ENCODE peak calls at places on chromosomes 13 and 19, in four cellular contexts. One of them, this sample, is unnamed.

GRCh38 chr13:73983109-73983508 is 151.1 kb downstream of the KLF12 start:
- DNase-seq in activated CD4-positive, alpha-beta T cell treated with anti-CD3 and anti-CD28 coated beads for 48 hours: no peak
- DNase-seq in stimulated activated naive CD8-positive, alpha-beta T cell treated with anti-CD3 and anti-CD28 coated beads, Interleukin-15, Interleukin-2, amounts not matched to agents 100 U/mL and 50 U/mL, for 24 hours: no peak
- DNase-seq in activated T-helper 2 cell treated with anti-CD3 and anti-CD28 coated beads, Interferon-gamma antibody, Interleukin-2, Interleukin-4, amounts not matched to agents 10 μg/mL and 5 μg/mL and 100 μg/mL, durations not matched to agents 14 hours and 24 hours and 36 hours: no peak
- DNase-seq in this sample: no peak

GRCh38 chr19:57506163-57506562 is 6.4 kb downstream of the ZNF773 start:
- DNase-seq in activated CD4-positive, alpha-beta T cell treated with anti-CD3 and anti-CD28 coated beads for 48 hours: no peak
- DNase-seq in stimulated activated naive CD8-positive, alpha-beta T cell treated with anti-CD3 and anti-CD28 coated beads, Interleukin-15, Interleukin-2, amounts not matched to agents 100 U/mL and 50 U/mL, for 24 hours: no peak
- DNase-seq in activated T-helper 2 cell treated with anti-CD3 and anti-CD28 coated beads, Interferon-gamma antibody, Interleukin-2, Interleukin-4, amounts not matched to agents 10 μg/mL and 5 μg/mL and 100 μg/mL, durations not matched to agents 14 hours and 24 hours and 36 hours: no peak
- DNase-seq in this sample: no peak

GRCh38 chr13:49649244-49649962 is 21.1 kb downstream of the ARL11 start:
- DNase-seq in activated CD4-positive, alpha-beta T cell treated with anti-CD3 and anti-CD28 coated beads for 48 hours: no peak
- DNase-seq in stimulated activated naive CD8-positive, alpha-beta T cell treated with anti-CD3 and anti-CD28 coated beads, Interleukin-15, Interleukin-2, amounts not matched to agents 100 U/mL and 50 U/mL, for 24 hours: no peak
- DNase-seq in activated T-helper 2 cell treated with anti-CD3 and anti-CD28 coated beads, Interferon-gamma antibody, Interleukin-2, Interleukin-4, amounts not matched to agents 10 μg/mL and 5 μg/mL and 100 μg/mL, durations not matched to agents 14 hours and 24 hours and 36 hours: no peak
- DNase-seq in this sample: no peak

GRCh38 chr19:12000152-12000981 is 35.1 kb downstream of the ZNF433 start:
- DNase-seq in activated CD4-positive, alpha-beta T cell treated with anti-CD3 and anti-CD28 coated beads for 48 hours: peak
- DNase-seq in stimulated activated naive CD8-positive, alpha-beta T cell treated with anti-CD3 and anti-CD28 coated beads, Interleukin-15, Interleukin-2, amounts not matched to agents 100 U/mL and 50 U/mL, for 24 hours: no peak
- DNase-seq in activated T-helper 2 cell treated with anti-CD3 and anti-CD28 coated beads, Interferon-gamma antibody, Interleukin-2, Interleukin-4, amounts not matched to agents 10 μg/mL and 5 μg/mL and 100 μg/mL, durations not matched to agents 14 hours and 24 hours and 36 hours: no peak
- DNase-seq in this sample: no peak

GRCh38 chr19:47243364-47243775 is 12.4 kb upstream of the BBC3 start:
- DNase-seq in activated CD4-positive, alpha-beta T cell treated with anti-CD3 and anti-CD28 coated beads for 48 hours: no peak
- DNase-seq in stimulated activated naive CD8-positive, alpha-beta T cell treated with anti-CD3 and anti-CD28 coated beads, Interleukin-15, Interleukin-2, amounts not matched to agents 100 U/mL and 50 U/mL, for 24 hours: no peak
- DNase-seq in activated T-helper 2 cell treated with anti-CD3 and anti-CD28 coated beads, Interferon-gamma antibody, Interleukin-2, Interleukin-4, amounts not matched to agents 10 μg/mL and 5 μg/mL and 100 μg/mL, durations not matched to agents 14 hours and 24 hours and 36 hours: no peak
- DNase-seq in this sample: no peak

GRCh38 chr13:63774133-63774532 is 2358.5 kb upstream of the PCDH20 start:
- DNase-seq in activated CD4-positive, alpha-beta T cell treated with anti-CD3 and anti-CD28 coated beads for 48 hours: no peak
- DNase-seq in stimulated activated naive CD8-positive, alpha-beta T cell treated with anti-CD3 and anti-CD28 coated beads, Interleukin-15, Interleukin-2, amounts not matched to agents 100 U/mL and 50 U/mL, for 24 hours: no peak
- DNase-seq in activated T-helper 2 cell treated with anti-CD3 and anti-CD28 coated beads, Interferon-gamma antibody, Interleukin-2, Interleukin-4, amounts not matched to agents 10 μg/mL and 5 μg/mL and 100 μg/mL, durations not matched to agents 14 hours and 24 hours and 36 hours: no peak
- DNase-seq in this sample: no peak

GRCh38 chr13:50357586-50358118 is 342.4 kb downstream of the KCNRG start:
- DNase-seq in activated CD4-positive, alpha-beta T cell treated with anti-CD3 and anti-CD28 coated beads for 48 hours: no peak
- DNase-seq in stimulated activated naive CD8-positive, alpha-beta T cell treated with anti-CD3 and anti-CD28 coated beads, Interleukin-15, Interleukin-2, amounts not matched to agents 100 U/mL and 50 U/mL, for 24 hours: no peak
- DNase-seq in activated T-helper 2 cell treated with anti-CD3 and anti-CD28 coated beads, Interferon-gamma antibody, Interleukin-2, Interleukin-4, amounts not matched to agents 10 μg/mL and 5 μg/mL and 100 μg/mL, durations not matched to agents 14 hours and 24 hours and 36 hours: no peak
- DNase-seq in this sample: peak

GRCh38 chr13:41587490-41587889 is 130.1 kb downstream of the RGCC start:
- DNase-seq in activated CD4-positive, alpha-beta T cell treated with anti-CD3 and anti-CD28 coated beads for 48 hours: peak
- DNase-seq in stimulated activated naive CD8-positive, alpha-beta T cell treated with anti-CD3 and anti-CD28 coated beads, Interleukin-15, Interleukin-2, amounts not matched to agents 100 U/mL and 50 U/mL, for 24 hours: peak
- DNase-seq in activated T-helper 2 cell treated with anti-CD3 and anti-CD28 coated beads, Interferon-gamma antibody, Interleukin-2, Interleukin-4, amounts not matched to agents 10 μg/mL and 5 μg/mL and 100 μg/mL, durations not matched to agents 14 hours and 24 hours and 36 hours: no peak
- DNase-seq in this sample: no peak

GRCh38 chr13:64154514-64154913 is 2738.9 kb upstream of the PCDH20 start:
- DNase-seq in activated CD4-positive, alpha-beta T cell treated with anti-CD3 and anti-CD28 coated beads for 48 hours: no peak
- DNase-seq in stimulated activated naive CD8-positive, alpha-beta T cell treated with anti-CD3 and anti-CD28 coated beads, Interleukin-15, Interleukin-2, amounts not matched to agents 100 U/mL and 50 U/mL, for 24 hours: no peak
- DNase-seq in activated T-helper 2 cell treated with anti-CD3 and anti-CD28 coated beads, Interferon-gamma antibody, Interleukin-2, Interleukin-4, amounts not matched to agents 10 μg/mL and 5 μg/mL and 100 μg/mL, durations not matched to agents 14 hours and 24 hours and 36 hours: no peak
- DNase-seq in this sample: no peak

GRCh38 chr19:29285878-29286277 is 72.9 kb upstream of the UQCRFS1 start:
- DNase-seq in activated CD4-positive, alpha-beta T cell treated with anti-CD3 and anti-CD28 coated beads for 48 hours: no peak
- DNase-seq in stimulated activated naive CD8-positive, alpha-beta T cell treated with anti-CD3 and anti-CD28 coated beads, Interleukin-15, Interleukin-2, amounts not matched to agents 100 U/mL and 50 U/mL, for 24 hours: peak
- DNase-seq in activated T-helper 2 cell treated with anti-CD3 and anti-CD28 coated beads, Interferon-gamma antibody, Interleukin-2, Interleukin-4, amounts not matched to agents 10 μg/mL and 5 μg/mL and 100 μg/mL, durations not matched to agents 14 hours and 24 hours and 36 hours: no peak
- DNase-seq in this sample: no peak

GRCh38 chr13:75870397-75870801 is 234.3 kb downstream of the LMO7 start:
- DNase-seq in activated CD4-positive, alpha-beta T cell treated with anti-CD3 and anti-CD28 coated beads for 48 hours: peak
- DNase-seq in stimulated activated naive CD8-positive, alpha-beta T cell treated with anti-CD3 and anti-CD28 coated beads, Interleukin-15, Interleukin-2, amounts not matched to agents 100 U/mL and 50 U/mL, for 24 hours: no peak
- DNase-seq in activated T-helper 2 cell treated with anti-CD3 and anti-CD28 coated beads, Interferon-gamma antibody, Interleukin-2, Interleukin-4, amounts not matched to agents 10 μg/mL and 5 μg/mL and 100 μg/mL, durations not matched to agents 14 hours and 24 hours and 36 hours: peak
- DNase-seq in this sample: no peak

GRCh38 chr19:39915101-39915847 is 19.2 kb downstream of the FCGBP start:
- DNase-seq in activated CD4-positive, alpha-beta T cell treated with anti-CD3 and anti-CD28 coated beads for 48 hours: no peak
- DNase-seq in stimulated activated naive CD8-positive, alpha-beta T cell treated with anti-CD3 and anti-CD28 coated beads, Interleukin-15, Interleukin-2, amounts not matched to agents 100 U/mL and 50 U/mL, for 24 hours: no peak
- DNase-seq in activated T-helper 2 cell treated with anti-CD3 and anti-CD28 coated beads, Interferon-gamma antibody, Interleukin-2, Interleukin-4, amounts not matched to agents 10 μg/mL and 5 μg/mL and 100 μg/mL, durations not matched to agents 14 hours and 24 hours and 36 hours: no peak
- DNase-seq in this sample: no peak

GRCh38 chr13:110134801-110135200 is 172.2 kb downstream of the COL4A1 start:
- DNase-seq in activated CD4-positive, alpha-beta T cell treated with anti-CD3 and anti-CD28 coated beads for 48 hours: no peak
- DNase-seq in stimulated activated naive CD8-positive, alpha-beta T cell treated with anti-CD3 and anti-CD28 coated beads, Interleukin-15, Interleukin-2, amounts not matched to agents 100 U/mL and 50 U/mL, for 24 hours: no peak
- DNase-seq in activated T-helper 2 cell treated with anti-CD3 and anti-CD28 coated beads, Interferon-gamma antibody, Interleukin-2, Interleukin-4, amounts not matched to agents 10 μg/mL and 5 μg/mL and 100 μg/mL, durations not matched to agents 14 hours and 24 hours and 36 hours: no peak
- DNase-seq in this sample: no peak

GRCh38 chr13:103694471-103694870 is 628.3 kb upstream of the SLC10A2 start:
- DNase-seq in activated CD4-positive, alpha-beta T cell treated with anti-CD3 and anti-CD28 coated beads for 48 hours: no peak
- DNase-seq in stimulated activated naive CD8-positive, alpha-beta T cell treated with anti-CD3 and anti-CD28 coated beads, Interleukin-15, Interleukin-2, amounts not matched to agents 100 U/mL and 50 U/mL, for 24 hours: no peak
- DNase-seq in activated T-helper 2 cell treated with anti-CD3 and anti-CD28 coated beads, Interferon-gamma antibody, Interleukin-2, Interleukin-4, amounts not matched to agents 10 μg/mL and 5 μg/mL and 100 μg/mL, durations not matched to agents 14 hours and 24 hours and 36 hours: no peak
- DNase-seq in this sample: no peak

GRCh38 chr19:44532819-44533218 is 3.3 kb upstream of the CEACAM20 start:
- DNase-seq in activated CD4-positive, alpha-beta T cell treated with anti-CD3 and anti-CD28 coated beads for 48 hours: no peak
- DNase-seq in stimulated activated naive CD8-positive, alpha-beta T cell treated with anti-CD3 and anti-CD28 coated beads, Interleukin-15, Interleukin-2, amounts not matched to agents 100 U/mL and 50 U/mL, for 24 hours: no peak
- DNase-seq in activated T-helper 2 cell treated with anti-CD3 and anti-CD28 coated beads, Interferon-gamma antibody, Interleukin-2, Interleukin-4, amounts not matched to agents 10 μg/mL and 5 μg/mL and 100 μg/mL, durations not matched to agents 14 hours and 24 hours and 36 hours: no peak
- DNase-seq in this sample: no peak

GRCh38 chr13:99218545-99218944 is 17.9 kb downstream of the UBAC2 start:
- DNase-seq in activated CD4-positive, alpha-beta T cell treated with anti-CD3 and anti-CD28 coated beads for 48 hours: no peak
- DNase-seq in stimulated activated naive CD8-positive, alpha-beta T cell treated with anti-CD3 and anti-CD28 coated beads, Interleukin-15, Interleukin-2, amounts not matched to agents 100 U/mL and 50 U/mL, for 24 hours: no peak
- DNase-seq in activated T-helper 2 cell treated with anti-CD3 and anti-CD28 coated beads, Interferon-gamma antibody, Interleukin-2, Interleukin-4, amounts not matched to agents 10 μg/mL and 5 μg/mL and 100 μg/mL, durations not matched to agents 14 hours and 24 hours and 36 hours: no peak
- DNase-seq in this sample: no peak

GRCh38 chr13:101465877-101466276 is 13.4 kb downstream of the ITGBL1 start:
- DNase-seq in activated CD4-positive, alpha-beta T cell treated with anti-CD3 and anti-CD28 coated beads for 48 hours: no peak
- DNase-seq in stimulated activated naive CD8-positive, alpha-beta T cell treated with anti-CD3 and anti-CD28 coated beads, Interleukin-15, Interleukin-2, amounts not matched to agents 100 U/mL and 50 U/mL, for 24 hours: no peak
- DNase-seq in activated T-helper 2 cell treated with anti-CD3 and anti-CD28 coated beads, Interferon-gamma antibody, Interleukin-2, Interleukin-4, amounts not matched to agents 10 μg/mL and 5 μg/mL and 100 μg/mL, durations not matched to agents 14 hours and 24 hours and 36 hours: no peak
- DNase-seq in this sample: no peak

GRCh38 chr19:15551183-15552004 is 43.1 kb downstream of the CYP4F22 start:
- DNase-seq in activated CD4-positive, alpha-beta T cell treated with anti-CD3 and anti-CD28 coated beads for 48 hours: peak
- DNase-seq in stimulated activated naive CD8-positive, alpha-beta T cell treated with anti-CD3 and anti-CD28 coated beads, Interleukin-15, Interleukin-2, amounts not matched to agents 100 U/mL and 50 U/mL, for 24 hours: peak
- DNase-seq in activated T-helper 2 cell treated with anti-CD3 and anti-CD28 coated beads, Interferon-gamma antibody, Interleukin-2, Interleukin-4, amounts not matched to agents 10 μg/mL and 5 μg/mL and 100 μg/mL, durations not matched to agents 14 hours and 24 hours and 36 hours: peak
- DNase-seq in this sample: no peak

GRCh38 chr19:2888739-2889224 is 11.9 kb upstream of the ZNF57 start:
- DNase-seq in activated CD4-positive, alpha-beta T cell treated with anti-CD3 and anti-CD28 coated beads for 48 hours: peak
- DNase-seq in stimulated activated naive CD8-positive, alpha-beta T cell treated with anti-CD3 and anti-CD28 coated beads, Interleukin-15, Interleukin-2, amounts not matched to agents 100 U/mL and 50 U/mL, for 24 hours: peak
- DNase-seq in activated T-helper 2 cell treated with anti-CD3 and anti-CD28 coated beads, Interferon-gamma antibody, Interleukin-2, Interleukin-4, amounts not matched to agents 10 μg/mL and 5 μg/mL and 100 μg/mL, durations not matched to agents 14 hours and 24 hours and 36 hours: no peak
- DNase-seq in this sample: no peak

GRCh38 chr19:19778666-19779065 is 42.9 kb downstream of the ZNF506 start:
- DNase-seq in activated CD4-positive, alpha-beta T cell treated with anti-CD3 and anti-CD28 coated beads for 48 hours: no peak
- DNase-seq in stimulated activated naive CD8-positive, alpha-beta T cell treated with anti-CD3 and anti-CD28 coated beads, Interleukin-15, Interleukin-2, amounts not matched to agents 100 U/mL and 50 U/mL, for 24 hours: no peak
- DNase-seq in activated T-helper 2 cell treated with anti-CD3 and anti-CD28 coated beads, Interferon-gamma antibody, Interleukin-2, Interleukin-4, amounts not matched to agents 10 μg/mL and 5 μg/mL and 100 μg/mL, durations not matched to agents 14 hours and 24 hours and 36 hours: no peak
- DNase-seq in this sample: no peak

GRCh38 chr13:89465366-89465765 is 1794.2 kb downstream of the SLITRK5 start:
- DNase-seq in activated CD4-positive, alpha-beta T cell treated with anti-CD3 and anti-CD28 coated beads for 48 hours: no peak
- DNase-seq in stimulated activated naive CD8-positive, alpha-beta T cell treated with anti-CD3 and anti-CD28 coated beads, Interleukin-15, Interleukin-2, amounts not matched to agents 100 U/mL and 50 U/mL, for 24 hours: no peak
- DNase-seq in activated T-helper 2 cell treated with anti-CD3 and anti-CD28 coated beads, Interferon-gamma antibody, Interleukin-2, Interleukin-4, amounts not matched to agents 10 μg/mL and 5 μg/mL and 100 μg/mL, durations not matched to agents 14 hours and 24 hours and 36 hours: no peak
- DNase-seq in this sample: peak

GRCh38 chr13:26133286-26133685 is 81.5 kb upstream of the SHISA2 start:
- DNase-seq in activated CD4-positive, alpha-beta T cell treated with anti-CD3 and anti-CD28 coated beads for 48 hours: no peak
- DNase-seq in stimulated activated naive CD8-positive, alpha-beta T cell treated with anti-CD3 and anti-CD28 coated beads, Interleukin-15, Interleukin-2, amounts not matched to agents 100 U/mL and 50 U/mL, for 24 hours: no peak
- DNase-seq in activated T-helper 2 cell treated with anti-CD3 and anti-CD28 coated beads, Interferon-gamma antibody, Interleukin-2, Interleukin-4, amounts not matched to agents 10 μg/mL and 5 μg/mL and 100 μg/mL, durations not matched to agents 14 hours and 24 hours and 36 hours: no peak
- DNase-seq in this sample: no peak

GRCh38 chr19:4800591-4801081 is 9.1 kb downstream of the FEM1A start:
- DNase-seq in activated CD4-positive, alpha-beta T cell treated with anti-CD3 and anti-CD28 coated beads for 48 hours: no peak
- DNase-seq in stimulated activated naive CD8-positive, alpha-beta T cell treated with anti-CD3 and anti-CD28 coated beads, Interleukin-15, Interleukin-2, amounts not matched to agents 100 U/mL and 50 U/mL, for 24 hours: no peak
- DNase-seq in activated T-helper 2 cell treated with anti-CD3 and anti-CD28 coated beads, Interferon-gamma antibody, Interleukin-2, Interleukin-4, amounts not matched to agents 10 μg/mL and 5 μg/mL and 100 μg/mL, durations not matched to agents 14 hours and 24 hours and 36 hours: no peak
- DNase-seq in this sample: no peak

GRCh38 chr13:59856281-59856810 is 307.4 kb downstream of the DIAPH3 start:
- DNase-seq in activated CD4-positive, alpha-beta T cell treated with anti-CD3 and anti-CD28 coated beads for 48 hours: no peak
- DNase-seq in stimulated activated naive CD8-positive, alpha-beta T cell treated with anti-CD3 and anti-CD28 coated beads, Interleukin-15, Interleukin-2, amounts not matched to agents 100 U/mL and 50 U/mL, for 24 hours: no peak
- DNase-seq in activated T-helper 2 cell treated with anti-CD3 and anti-CD28 coated beads, Interferon-gamma antibody, Interleukin-2, Interleukin-4, amounts not matched to agents 10 μg/mL and 5 μg/mL and 100 μg/mL, durations not matched to agents 14 hours and 24 hours and 36 hours: no peak
- DNase-seq in this sample: no peak

GRCh38 chr19:29678484-29679106 is 13.3 kb downstream of the PLEKHF1 start:
- DNase-seq in activated CD4-positive, alpha-beta T cell treated with anti-CD3 and anti-CD28 coated beads for 48 hours: no peak
- DNase-seq in stimulated activated naive CD8-positive, alpha-beta T cell treated with anti-CD3 and anti-CD28 coated beads, Interleukin-15, Interleukin-2, amounts not matched to agents 100 U/mL and 50 U/mL, for 24 hours: no peak
- DNase-seq in activated T-helper 2 cell treated with anti-CD3 and anti-CD28 coated beads, Interferon-gamma antibody, Interleukin-2, Interleukin-4, amounts not matched to agents 10 μg/mL and 5 μg/mL and 100 μg/mL, durations not matched to agents 14 hours and 24 hours and 36 hours: no peak
- DNase-seq in this sample: no peak

This sample was measured in kidney epithelial cell.